ENCODE peak calls at places on chromosome 18, in six cellular contexts. O is IMR-90, Z is AG04450, J is A549, H is osteoblast, R is GM23338. K is an unnamed sample.

GRCh38 chr18:3245853-3246635 is 1.6 kb upstream of the MYL12A start:
- DNase-seq in J (peak; percentile 89), O (peak; percentile 82), R (peak; percentile 95), Z (no peak), H (peak; percentile 79), K (peak; percentile 80)

GRCh38 chr18:58887613-58887963 is 22.9 kb downstream of the ZNF532 start:
- DNase-seq in H (peak; percentile 91), Z (no peak), O (no peak), R (no peak), J (no peak), K (peak; percentile 62)

GRCh38 chr18:63831080-63831788 is 56.0 kb downstream of the SERPINB7 start:
- DNase-seq in O (peak; percentile 84), H (peak; percentile 27), Z (no peak), R (no peak), J (no peak), K (no peak)

GRCh38 chr18:21458322-21458721 is 142.2 kb downstream of the ESCO1 start:
- DNase-seq in O (no peak), R (no peak), H (no peak), Z (no peak), J (no peak), K (no peak)

GRCh38 chr18:50111398-50111797 is 83.5 kb downstream of the MYO5B start:
- DNase-seq in J (no peak), O (no peak), Z (no peak), R (no peak), H (no peak), K (no peak)

GRCh38 chr18:12768622-12769021 is 65.8 kb downstream of the PSMG2 start:
- DNase-seq in Z (no peak), H (peak; percentile 91), O (peak; percentile 50), R (no peak), J (no peak), K (no peak)

GRCh38 chr18:79257480-79257879 is 138.2 kb upstream of the NFATC1 start:
- DNase-seq in J (no peak), Z (no peak), O (no peak), H (no peak), R (no peak), K (no peak)

GRCh38 chr18:42310956-42311355 is 355.9 kb downstream of the PIK3C3 start:
- DNase-seq in Z (no peak), O (no peak), J (no peak), H (no peak), R (peak; percentile 7), K (no peak)

GRCh38 chr18:72762505-72763122 is 105.2 kb downstream of the NETO1 start:
- DNase-seq in O (peak; percentile 69), Z (peak; percentile 59), R (peak; percentile 73), J (peak; percentile 49), H (peak; percentile 26), K (peak; percentile 17)

GRCh38 chr18:44771957-44772917 is 91.5 kb downstream of the SETBP1 start:
- DNase-seq in O (no peak), H (no peak), J (peak; percentile 37), R (no peak), Z (no peak), K (no peak)

GRCh38 chr18:23243178-23243577 is 107.9 kb downstream of the CABLES1 start:
- DNase-seq in J (no peak), R (peak; percentile 54), O (no peak), Z (no peak), H (peak; percentile 57), K (no peak)

GRCh38 chr18:58528011-58528367 is 100.9 kb downstream of the ALPK2 start:
- DNase-seq in Z (no peak), O (peak; percentile 38), H (no peak), R (no peak), J (no peak), K (no peak)

GRCh38 chr18:38198956-38199355 is 633.4 kb upstream of the CELF4 start:
- DNase-seq in R (peak; percentile 45), H (no peak), J (no peak), Z (no peak), O (no peak), K (no peak)

GRCh38 chr18:25915907-25916306 is 174.5 kb downstream of the SS18 start:
- DNase-seq in Z (no peak), J (no peak), R (peak; percentile 41), O (no peak), H (no peak), K (no peak)

GRCh38 chr18:73959341-73959740 is 188.3 kb downstream of the FBXO15 start:
- DNase-seq in O (no peak), R (no peak), J (no peak), H (no peak), Z (no peak), K (no peak)

GRCh38 chr18:79863946-79864725 is 66.4 kb downstream of the KCNG2 start:
- DNase-seq in H (peak; percentile 39), O (no peak), J (no peak), Z (no peak), R (peak; percentile 27), K (no peak)

GRCh38 chr18:70181015-70181414 is 24.5 kb downstream of the RTTN start:
- DNase-seq in J (peak; percentile 84), H (no peak), Z (peak; percentile 36), R (no peak), O (peak; percentile 80), K (no peak)

GRCh38 chr18:29028560-29028959 is 851.6 kb upstream of the CDH2 start:
- DNase-seq in J (no peak), Z (no peak), O (peak; percentile 2), H (no peak), R (no peak), K (no peak)

GRCh38 chr18:21330122-21330701 is 88.2 kb downstream of the GREB1L start:
- DNase-seq in Z (no peak), O (no peak), R (peak; percentile 10), H (no peak), J (peak; percentile 62), K (no peak)

GRCh38 chr18:78196280-78196679 is 783.3 kb upstream of the SALL3 start:
- DNase-seq in O (no peak), R (no peak), Z (no peak), J (no peak), H (no peak), K (no peak)

DNA sequence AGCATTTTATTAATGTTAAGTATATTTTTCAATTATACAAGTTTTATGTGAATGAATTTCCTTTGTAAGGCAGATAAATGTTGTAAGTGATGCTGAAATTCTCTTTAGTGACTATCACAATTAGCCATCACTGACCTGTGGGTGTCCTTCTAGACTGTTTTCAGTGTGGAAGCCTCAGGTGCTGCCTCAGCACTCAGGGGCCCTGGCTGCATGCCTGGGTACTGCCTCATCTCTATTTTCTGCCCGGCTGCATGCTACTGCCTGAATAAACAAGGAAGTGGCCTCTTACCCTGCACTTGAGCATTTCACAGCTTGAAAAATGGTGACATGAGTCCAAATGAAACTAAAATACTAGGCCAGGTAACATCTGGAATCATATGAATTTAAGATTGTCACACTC is 787.6 kb upstream of the SALL3 start:
- DNase-seq in Z (no peak), J (no peak), R (no peak), O (no peak), H (no peak), K (no peak)
- TF ChIP-seq CTCF in Z (no peak), J (no peak), R (no peak), O (no peak), H (no peak), K (no peak)

GRCh38 chr18:5600376-5601071 is 56.7 kb upstream of the EPB41L3 start:
- DNase-seq in Z (no peak), R (peak; percentile 54), J (no peak), O (peak; percentile 28), H (peak; percentile 58), K (no peak)
- TF ChIP-seq CTCF in Z (peak; percentile 62), R (peak; percentile 81), J (peak; percentile 40), O (peak; percentile 65), H (no peak), K (peak; percentile 47)

GRCh38 chr18:52903858-52904257 is 563.9 kb downstream of the DCC start:
- DNase-seq in Z (no peak), O (no peak), H (no peak), R (peak; percentile 77), J (peak; percentile 26), K (peak; percentile 58)
- TF ChIP-seq CTCF in Z (peak; percentile 37), O (no peak), H (no peak), R (peak; percentile 97), J (peak; percentile 38), K (peak; percentile 89)

GRCh38 chr18:35691625-35692024 is 110.1 kb downstream of the GALNT1 start:
- DNase-seq in O (no peak), R (no peak), J (no peak), H (no peak), Z (no peak), K (no peak)
- TF ChIP-seq CTCF in O (no peak), R (no peak), J (no peak), H (no peak), Z (no peak), K (no peak)

GRCh38 chr18:9055626-9056025 is 46.9 kb upstream of the NDUFV2 start:
- DNase-seq in R (no peak), Z (no peak), J (no peak), H (no peak), O (no peak), K (no peak)
- TF ChIP-seq CTCF in R (no peak), Z (no peak), J (no peak), H (no peak), O (no peak), K (no peak)

K was measured in endothelial cell.